ENCODE peak calls at places on chromosomes 7 and 10, in nine cellular contexts. R, X, B, Q, J, W, O, A and L are unnamed samples.

GRCh38 chr10:22713853-22714523 is 390 bp downstream of the PIP4K2A start:
- DNase-seq in R (no peak), X (peak), B (peak), Q (no peak), J (no peak), W (peak), O (peak), A (peak), L (peak)

GRCh38 chr10:113523071-113523470 is 29.8 kb upstream of the HABP2 start:
- DNase-seq in R (no peak), X (no peak), B (no peak), Q (no peak), J (no peak), W (no peak), O (no peak), A (peak), L (no peak)

GRCh38 chr10:132109341-132110072 is 43.8 kb downstream of the JAKMIP3 start:
- DNase-seq in R (no peak), X (peak), B (peak), Q (no peak), J (no peak), W (no peak), O (no peak), A (peak), L (peak)

GRCh38 chr10:120810298-120810697 is 40.9 kb upstream of the WDR11 start:
- DNase-seq in R (peak), X (no peak), B (no peak), Q (no peak), J (no peak), W (no peak), O (no peak), A (no peak), L (no peak)

GRCh38 chr7:3955751-3956696 is 655.0 kb downstream of the SDK1 start:
- DNase-seq in R (no peak), X (no peak), B (no peak), Q (no peak), J (no peak), W (peak), O (no peak), A (no peak), L (no peak)

GRCh38 chr10:85060944-85061343 is 732.6 kb downstream of the CCSER2 start:
- DNase-seq in R (no peak), X (no peak), B (peak), Q (no peak), J (no peak), W (no peak), O (no peak), A (no peak), L (no peak)

GRCh38 chr7:37893359-37893758 is 23.3 kb downstream of the SFRP4 start:
- DNase-seq in R (no peak), X (no peak), B (no peak), Q (no peak), J (no peak), W (no peak), O (no peak), A (no peak), L (no peak)

GRCh38 chr10:128739937-128740336 is 613.7 kb upstream of the MKI67 start:
- DNase-seq in R (peak), X (no peak), B (no peak), Q (no peak), J (no peak), W (no peak), O (peak), A (no peak), L (no peak)

GRCh38 chr7:156002362-156003001 is 190.2 kb upstream of the SHH start:
- DNase-seq in R (no peak), X (no peak), B (peak), Q (no peak), J (no peak), W (no peak), O (no peak), A (no peak), L (no peak)

GRCh38 chr7:141701489-141702046 is 398 bp downstream of the DENND11 start:
- DNase-seq in R (peak), X (peak), B (peak), Q (no peak), J (no peak), W (peak), O (peak), A (no peak), L (no peak)

GRCh38 chr7:122311280-122311679 is 6.7 kb upstream of the FEZF1 start:
- DNase-seq in R (no peak), X (no peak), B (no peak), Q (no peak), J (no peak), W (no peak), O (peak), A (no peak), L (no peak)

GRCh38 chr10:43607199-43607573 is 948 bp downstream of the ZNF485 start:
- DNase-seq in R (no peak), X (no peak), B (no peak), Q (no peak), J (no peak), W (no peak), O (no peak), A (no peak), L (no peak)

GRCh38 chr10:15595260-15595659 is 124.5 kb downstream of the ITGA8 start:
- DNase-seq in R (no peak), X (no peak), B (no peak), Q (no peak), J (no peak), W (peak), O (no peak), A (no peak), L (no peak)

GRCh38 chr7:132353902-132354301 is 222.4 kb downstream of the PLXNA4 start:
- DNase-seq in R (no peak), X (no peak), B (no peak), Q (no peak), J (no peak), W (no peak), O (no peak), A (peak), L (no peak)

GRCh38 chr10:33335800-33336605 is 1.5 kb upstream of the NRP1 start:
- DNase-seq in R (peak), X (peak), B (peak), Q (peak), J (no peak), W (peak), O (peak), A (peak), L (peak)

GRCh38 chr7:265998-266850 is 23.7 kb upstream of the FOXL3 start:
- DNase-seq in R (no peak), X (peak), B (no peak), Q (peak), J (no peak), W (no peak), O (no peak), A (no peak), L (no peak)

GRCh38 chr7:75985009-75985517 is 9.3 kb downstream of the TMEM120A start:
- DNase-seq in R (no peak), X (peak), B (peak), Q (no peak), J (no peak), W (no peak), O (no peak), A (no peak), L (no peak)

GRCh38 chr10:78165617-78166016 is 132.0 kb downstream of the RPS24 start:
- DNase-seq in R (peak), X (no peak), B (no peak), Q (no peak), J (no peak), W (peak), O (peak), A (no peak), L (no peak)

GRCh38 chr7:54888067-54888735 is 129.2 kb upstream of the SEC61G start:
- DNase-seq in R (peak), X (no peak), B (peak), Q (no peak), J (no peak), W (no peak), O (peak), A (no peak), L (peak)

GRCh38 chr7:64654796-64655548 is 11.0 kb upstream of the ZNF107 start:
- DNase-seq in R (no peak), X (no peak), B (peak), Q (no peak), J (no peak), W (no peak), O (no peak), A (no peak), L (no peak)

GRCh38 chr10:79932307-79932706 is 16.6 kb downstream of the SFTPD start:
- DNase-seq in R (no peak), X (no peak), B (no peak), Q (no peak), J (no peak), W (no peak), O (no peak), A (no peak), L (no peak)

GRCh38 chr10:18689498-18689897 is 30.3 kb downstream of the ARL5B start:
- DNase-seq in R (no peak), X (no peak), B (no peak), Q (no peak), J (no peak), W (peak), O (peak), A (peak), L (peak)

GRCh38 chr10:49163741-49164140 is 24.4 kb downstream of the TMEM273 start:
- DNase-seq in R (no peak), X (no peak), B (no peak), Q (no peak), J (no peak), W (peak), O (no peak), A (peak), L (peak)

GRCh38 chr7:139118234-139118802 is 8.8 kb upstream of the ZC3HAV1 start:
- DNase-seq in R (no peak), X (no peak), B (no peak), Q (no peak), J (no peak), W (peak), O (peak), A (peak), L (peak)

GRCh38 chr10:3775671-3776551 is 9.1 kb downstream of the KLF6 start:
- DNase-seq in R (no peak), X (peak), B (no peak), Q (no peak), J (no peak), W (peak), O (peak), A (peak), L (peak)

GRCh38 chr7:51251292-51251691 is 65.3 kb downstream of the COBL start:
- DNase-seq in R (no peak), X (no peak), B (no peak), Q (no peak), J (no peak), W (no peak), O (no peak), A (no peak), L (no peak)

GRCh38 chr7:139602143-139602722 is 78.7 kb downstream of the CLEC2L start:
- DNase-seq in R (no peak), X (no peak), B (no peak), Q (no peak), J (no peak), W (peak), O (peak), A (peak), L (peak)

GRCh38 chr7:30206466-30206865 is 71.7 kb downstream of the MTURN start:
- DNase-seq in R (no peak), X (no peak), B (no peak), Q (no peak), J (no peak), W (no peak), O (peak), A (peak), L (peak)

GRCh38 chr7:50450691-50451051 is 521 bp upstream of the FIGNL1 start:
- DNase-seq in R (no peak), X (no peak), B (peak), Q (no peak), J (no peak), W (no peak), O (peak), A (no peak), L (no peak)

GRCh38 chr10:116274141-116274861 is 1.3 kb upstream of the GFRA1 start:
- DNase-seq in R (no peak), X (peak), B (peak), Q (no peak), J (no peak), W (no peak), O (peak), A (peak), L (no peak)

GRCh38 chr7:24255139-24255538 is 28.9 kb upstream of the NPY start:
- DNase-seq in R (no peak), X (no peak), B (no peak), Q (no peak), J (no peak), W (no peak), O (no peak), A (no peak), L (no peak)

GRCh38 chr10:95788830-95789229 is 32.9 kb downstream of the ENTPD1 start:
- DNase-seq in R (no peak), X (no peak), B (no peak), Q (no peak), J (no peak), W (peak), O (no peak), A (peak), L (peak)

GRCh38 chr10:86361134-86362128 is 5.2 kb downstream of the GRID1 start:
- DNase-seq in R (peak), X (peak), B (peak), Q (peak), J (no peak), W (no peak), O (no peak), A (no peak), L (no peak)

GRCh38 chr7:1557006-1557405 is 1.0 kb upstream of the TMEM184A start:
- DNase-seq in R (no peak), X (no peak), B (no peak), Q (no peak), J (no peak), W (no peak), O (no peak), A (no peak), L (no peak)

GRCh38 chr7:36723951-36724664 is at the start of gene AOAH:
- DNase-seq in R (no peak), X (peak), B (peak), Q (no peak), J (no peak), W (no peak), O (no peak), A (no peak), L (no peak)

GRCh38 chr7:2315787-2316186 is 1.5 kb upstream of the SNX8 start:
- DNase-seq in R (no peak), X (no peak), B (no peak), Q (no peak), J (no peak), W (no peak), O (no peak), A (no peak), L (no peak)

GRCh38 chr7:151426486-151426905 is 13.4 kb downstream of the CRYGN start:
- DNase-seq in R (no peak), X (no peak), B (peak), Q (no peak), J (peak), W (peak), O (no peak), A (peak), L (peak)

GRCh38 chr10:79184141-79184625 is 115.4 kb downstream of the ZMIZ1 start:
- DNase-seq in R (peak), X (no peak), B (peak), Q (no peak), J (no peak), W (peak), O (no peak), A (peak), L (peak)

GRCh38 chr10:30093303-30093967 is 34.0 kb upstream of the JCAD start:
- DNase-seq in R (no peak), X (no peak), B (no peak), Q (no peak), J (no peak), W (no peak), O (no peak), A (no peak), L (no peak)
- TF ChIP-seq CTCF in R (no peak), X (no peak), B (no peak), Q (no peak), J (no peak), W (peak), O (no peak), A (no peak), L (no peak)

GRCh38 chr7:20214132-20214531 is 3.1 kb downstream of the MACC1 start:
- DNase-seq in R (no peak), X (no peak), B (no peak), Q (no peak), J (no peak), W (no peak), O (no peak), A (no peak), L (no peak)
- H3K4me3 ChIP-seq in R (no peak), X (no peak), B (no peak), Q (no peak), J (no peak), W (no peak), O (no peak), A (no peak), L (no peak)

GRCh38 chr10:31143331-31143935 is 111.8 kb upstream of the ZNF438 start:
- DNase-seq in R (no peak), X (no peak), B (no peak), Q (no peak), J (no peak), W (no peak), O (no peak), A (no peak), L (no peak)
- TF ChIP-seq CTCF in R (no peak), X (no peak), B (no peak), Q (no peak), J (no peak), W (no peak), O (no peak), A (no peak), L (no peak)

DNA sequence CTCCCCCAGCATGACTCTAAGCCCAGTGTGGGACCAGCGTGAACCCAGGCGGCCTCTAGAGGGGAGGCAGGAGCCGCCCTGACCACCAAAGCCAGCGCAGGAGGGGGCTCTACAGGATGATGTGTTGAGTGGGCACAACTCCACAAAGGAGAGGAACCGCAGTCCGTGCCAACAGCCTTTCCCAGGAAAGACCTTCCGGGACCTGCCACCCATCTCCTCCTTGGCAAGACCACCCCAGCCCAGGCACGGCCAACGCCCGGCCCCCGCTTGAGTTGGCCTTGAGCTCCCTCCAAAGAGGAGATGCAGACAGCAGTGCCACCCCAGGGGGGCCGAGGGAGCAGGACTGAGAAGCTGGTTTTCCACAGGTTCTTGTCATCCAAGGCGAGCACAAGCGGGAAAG is 38.9 kb downstream of the PTPRN2 start:
- DNase-seq in R (no peak), X (peak), B (no peak), Q (peak), J (no peak), W (no peak), O (no peak), A (no peak), L (no peak)
- H3K4me3 ChIP-seq in R (no peak), X (no peak), B (no peak), Q (no peak), J (no peak), W (no peak), O (no peak), A (no peak), L (no peak)

DNA sequence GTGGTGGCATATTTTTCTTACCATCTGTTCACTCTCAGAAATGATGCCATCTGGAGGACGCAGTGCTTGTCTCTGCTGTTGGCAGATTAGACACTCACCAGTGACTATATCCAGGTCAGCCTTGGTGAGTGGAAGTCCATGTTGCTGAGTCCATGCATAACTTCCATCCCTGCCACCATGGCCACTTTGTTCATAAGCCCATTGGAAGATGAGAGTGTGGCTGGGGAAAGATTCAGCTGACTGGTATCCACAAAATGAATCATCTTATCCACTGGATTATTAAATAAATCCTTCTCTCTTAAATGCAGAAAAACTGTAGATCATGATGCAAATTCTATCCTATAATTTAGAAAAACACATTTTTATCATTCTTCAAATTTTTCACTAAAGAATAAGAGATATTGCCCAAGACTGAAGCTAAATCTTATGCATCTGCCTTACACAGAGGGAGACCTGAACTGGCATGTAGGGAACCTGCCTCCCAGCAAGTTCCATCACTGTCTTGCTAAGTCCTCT is 726.9 kb downstream of the TNS3 start:
- DNase-seq in R (no peak), X (no peak), B (no peak), Q (no peak), J (peak), W (no peak), O (no peak), A (peak), L (peak)
- TF ChIP-seq CTCF in R (no peak), X (peak), B (no peak), Q (peak), J (no peak), W (no peak), O (peak), A (peak), L (no peak)

GRCh38 chr7:26192485-26193087 is 8.0 kb downstream of the HNRNPA2B1 start:
- DNase-seq in R (no peak), X (no peak), B (no peak), Q (no peak), J (no peak), W (no peak), O (no peak), A (no peak), L (no peak)
- H3K4me3 ChIP-seq in R (no peak), X (no peak), B (no peak), Q (no peak), J (no peak), W (no peak), O (no peak), A (no peak), L (no peak)

DNA sequence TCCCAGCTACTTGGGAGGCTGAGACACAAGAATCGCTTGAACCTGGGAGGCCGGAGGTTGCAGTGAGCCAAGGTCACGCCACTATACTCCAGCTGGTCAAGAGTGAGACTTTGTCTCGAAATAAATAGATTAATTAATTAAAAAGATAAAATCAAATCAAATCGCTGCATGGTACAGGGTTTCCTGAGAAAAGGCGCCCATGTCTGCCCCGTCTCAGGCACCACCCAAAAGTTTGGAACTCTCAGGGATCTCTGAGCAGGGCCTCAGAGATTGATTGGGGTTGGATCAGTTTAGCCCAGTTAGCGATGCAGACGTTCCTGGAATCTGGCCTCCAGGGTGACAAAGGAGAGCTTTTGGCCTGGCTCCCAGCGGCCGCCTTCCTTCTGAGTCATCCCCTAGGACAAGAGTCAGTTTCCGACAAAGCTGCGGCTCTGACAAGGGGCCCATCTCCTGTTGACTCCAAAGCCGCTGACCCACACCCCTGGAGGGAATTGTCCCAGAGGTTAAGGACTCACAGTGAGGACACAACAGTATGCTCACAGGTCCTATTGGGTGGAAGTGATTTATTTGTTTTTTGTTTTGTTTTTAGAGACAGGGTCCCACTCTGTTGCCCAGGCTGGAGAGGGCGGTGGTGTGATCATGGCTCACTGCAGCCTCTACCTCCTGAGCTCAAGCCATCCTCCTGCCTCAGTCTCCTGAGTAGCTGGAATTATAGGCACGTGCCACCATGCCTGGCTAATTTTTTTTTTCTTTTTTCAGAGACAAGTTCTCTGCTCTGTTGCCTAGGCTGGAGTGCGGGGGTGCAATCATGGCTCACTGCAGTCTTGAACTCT is 6.8 kb downstream of the ORAI2 start:
- DNase-seq in R (peak), X (no peak), B (peak), Q (no peak), J (peak), W (peak), O (peak), A (peak), L (peak)
- TF ChIP-seq CTCF in R (no peak), X (no peak), B (no peak), Q (no peak), J (no peak), W (no peak), O (no peak), A (no peak), L (no peak)